ENCODE peak calls at places on chromosomes 12 and 14, in nine cellular contexts. One of them, this sample, is unnamed.

GRCh38 chr12:125519026-125519651 is 453.9 kb downstream of the AACS start:
- DNase-seq in SK-N-MC: no peak
- DNase-seq in suprapubic skin: no peak
- DNase-seq in GM23338: no peak
- DNase-seq in stomach: peak
- DNase-seq in GM12891: no peak
- DNase-seq in sigmoid colon: no peak
- DNase-seq in transverse colon: peak
- DNase-seq in HCT116: no peak
- DNase-seq in this sample: no peak

GRCh38 chr14:56378474-56378873 is 201.1 kb upstream of the TMEM260 start:
- DNase-seq in sigmoid colon: no peak
- DNase-seq in GM23338: no peak
- DNase-seq in suprapubic skin: no peak
- DNase-seq in transverse colon: no peak
- DNase-seq in SK-N-MC: no peak
- DNase-seq in GM12891: no peak
- DNase-seq in HCT116: no peak
- DNase-seq in stomach: no peak
- DNase-seq in this sample: no peak

GRCh38 chr12:14828896-14829295 is 14.4 kb downstream of the ART4 start:
- DNase-seq in SK-N-MC: no peak
- DNase-seq in sigmoid colon: no peak
- DNase-seq in suprapubic skin: no peak
- DNase-seq in HCT116: no peak
- DNase-seq in stomach: no peak
- DNase-seq in transverse colon: no peak
- DNase-seq in GM23338: peak
- DNase-seq in GM12891: no peak
- DNase-seq in this sample: no peak

GRCh38 chr12:127773520-127773919 is 493.4 kb upstream of the TMEM132C start:
- DNase-seq in GM12891: no peak
- DNase-seq in HCT116: no peak
- DNase-seq in GM23338: peak
- DNase-seq in SK-N-MC: no peak
- DNase-seq in stomach: no peak
- DNase-seq in transverse colon: no peak
- DNase-seq in sigmoid colon: no peak
- DNase-seq in suprapubic skin: no peak
- DNase-seq in this sample: no peak

GRCh38 chr12:26845984-26846383 is 13.0 kb upstream of the ITPR2 start:
- DNase-seq in transverse colon: no peak
- DNase-seq in GM12891: no peak
- DNase-seq in SK-N-MC: no peak
- DNase-seq in stomach: no peak
- DNase-seq in sigmoid colon: no peak
- DNase-seq in suprapubic skin: no peak
- DNase-seq in GM23338: no peak
- DNase-seq in HCT116: no peak
- DNase-seq in this sample: no peak

GRCh38 chr12:29889737-29890136 is 106.0 kb upstream of the TMTC1 start:
- DNase-seq in transverse colon: peak
- DNase-seq in SK-N-MC: no peak
- DNase-seq in stomach: peak
- DNase-seq in sigmoid colon: peak
- DNase-seq in GM23338: peak
- DNase-seq in GM12891: no peak
- DNase-seq in HCT116: peak
- DNase-seq in suprapubic skin: no peak
- DNase-seq in this sample: peak

GRCh38 chr12:1885082-1885596 is 33.3 kb downstream of the CACNA2D4 start:
- DNase-seq in sigmoid colon: no peak
- DNase-seq in suprapubic skin: no peak
- DNase-seq in SK-N-MC: no peak
- DNase-seq in stomach: no peak
- DNase-seq in GM12891: no peak
- DNase-seq in transverse colon: no peak
- DNase-seq in GM23338: no peak
- DNase-seq in HCT116: no peak
- DNase-seq in this sample: no peak

GRCh38 chr14:50658203-50658602 is 9.9 kb downstream of the SAV1 start:
- DNase-seq in GM12891: no peak
- DNase-seq in SK-N-MC: peak
- DNase-seq in transverse colon: no peak
- DNase-seq in suprapubic skin: no peak
- DNase-seq in HCT116: no peak
- DNase-seq in GM23338: peak
- DNase-seq in stomach: peak
- DNase-seq in sigmoid colon: no peak
- DNase-seq in this sample: no peak

GRCh38 chr14:29637406-29637805 is 290.2 kb downstream of the PRKD1 start:
- DNase-seq in stomach: peak
- DNase-seq in suprapubic skin: no peak
- DNase-seq in SK-N-MC: no peak
- DNase-seq in HCT116: no peak
- DNase-seq in transverse colon: no peak
- DNase-seq in GM12891: no peak
- DNase-seq in GM23338: no peak
- DNase-seq in sigmoid colon: no peak
- DNase-seq in this sample: peak

GRCh38 chr14:99271288-99271941 is 582 bp downstream of the BCL11B start:
- DNase-seq in SK-N-MC: no peak
- DNase-seq in HCT116: no peak
- DNase-seq in stomach: no peak
- DNase-seq in suprapubic skin: peak
- DNase-seq in sigmoid colon: no peak
- DNase-seq in transverse colon: no peak
- DNase-seq in GM23338: no peak
- DNase-seq in GM12891: no peak
- DNase-seq in this sample: no peak

GRCh38 chr12:52356762-52357580 is 10.3 kb downstream of the KRT85 start:
- DNase-seq in SK-N-MC: no peak
- DNase-seq in sigmoid colon: no peak
- DNase-seq in stomach: no peak
- DNase-seq in HCT116: no peak
- DNase-seq in transverse colon: no peak
- DNase-seq in GM12891: no peak
- DNase-seq in suprapubic skin: peak
- DNase-seq in GM23338: no peak
- DNase-seq in this sample: no peak

GRCh38 chr12:12592930-12593329 is 18.7 kb upstream of the CREBL2 start:
- DNase-seq in suprapubic skin: no peak
- DNase-seq in transverse colon: no peak
- DNase-seq in HCT116: no peak
- DNase-seq in stomach: no peak
- DNase-seq in SK-N-MC: no peak
- DNase-seq in sigmoid colon: no peak
- DNase-seq in GM23338: no peak
- DNase-seq in GM12891: no peak
- DNase-seq in this sample: no peak

GRCh38 chr12:106915635-106916026 is 40.1 kb upstream of the TMEM263 start:
- DNase-seq in SK-N-MC: no peak
- DNase-seq in GM23338: no peak
- DNase-seq in HCT116: no peak
- DNase-seq in GM12891: no peak
- DNase-seq in stomach: no peak
- DNase-seq in sigmoid colon: no peak
- DNase-seq in suprapubic skin: no peak
- DNase-seq in transverse colon: no peak
- DNase-seq in this sample: no peak

GRCh38 chr12:79203103-79203502 is 338.5 kb downstream of the SYT1 start:
- DNase-seq in HCT116: no peak
- DNase-seq in stomach: no peak
- DNase-seq in GM23338: no peak
- DNase-seq in suprapubic skin: no peak
- DNase-seq in sigmoid colon: no peak
- DNase-seq in transverse colon: no peak
- DNase-seq in SK-N-MC: no peak
- DNase-seq in GM12891: no peak
- DNase-seq in this sample: no peak

GRCh38 chr14:67882973-67883372 is 63.4 kb downstream of the RAD51B start:
- DNase-seq in GM23338: no peak
- DNase-seq in GM12891: no peak
- DNase-seq in transverse colon: no peak
- DNase-seq in stomach: no peak
- DNase-seq in sigmoid colon: no peak
- DNase-seq in SK-N-MC: no peak
- DNase-seq in suprapubic skin: no peak
- DNase-seq in HCT116: no peak
- DNase-seq in this sample: no peak

GRCh38 chr12:16524378-16524777 is 81.6 kb downstream of the LMO3 start:
- DNase-seq in GM23338: no peak
- DNase-seq in HCT116: peak
- DNase-seq in stomach: no peak
- DNase-seq in SK-N-MC: no peak
- DNase-seq in transverse colon: no peak
- DNase-seq in suprapubic skin: no peak
- DNase-seq in GM12891: no peak
- DNase-seq in sigmoid colon: no peak
- DNase-seq in this sample: no peak
- TF ChIP-seq POLR2AphosphoS5 in GM23338: no peak
- TF ChIP-seq POLR2AphosphoS5 in HCT116: no peak
- TF ChIP-seq POLR2AphosphoS5 in stomach: peak
- TF ChIP-seq POLR2AphosphoS5 in SK-N-MC: no peak
- TF ChIP-seq POLR2AphosphoS5 in transverse colon: no peak
- TF ChIP-seq POLR2AphosphoS5 in suprapubic skin: no peak
- TF ChIP-seq POLR2AphosphoS5 in GM12891: no peak
- TF ChIP-seq POLR2AphosphoS5 in sigmoid colon: no peak
- TF ChIP-seq POLR2AphosphoS5 in this sample: peak

DNA sequence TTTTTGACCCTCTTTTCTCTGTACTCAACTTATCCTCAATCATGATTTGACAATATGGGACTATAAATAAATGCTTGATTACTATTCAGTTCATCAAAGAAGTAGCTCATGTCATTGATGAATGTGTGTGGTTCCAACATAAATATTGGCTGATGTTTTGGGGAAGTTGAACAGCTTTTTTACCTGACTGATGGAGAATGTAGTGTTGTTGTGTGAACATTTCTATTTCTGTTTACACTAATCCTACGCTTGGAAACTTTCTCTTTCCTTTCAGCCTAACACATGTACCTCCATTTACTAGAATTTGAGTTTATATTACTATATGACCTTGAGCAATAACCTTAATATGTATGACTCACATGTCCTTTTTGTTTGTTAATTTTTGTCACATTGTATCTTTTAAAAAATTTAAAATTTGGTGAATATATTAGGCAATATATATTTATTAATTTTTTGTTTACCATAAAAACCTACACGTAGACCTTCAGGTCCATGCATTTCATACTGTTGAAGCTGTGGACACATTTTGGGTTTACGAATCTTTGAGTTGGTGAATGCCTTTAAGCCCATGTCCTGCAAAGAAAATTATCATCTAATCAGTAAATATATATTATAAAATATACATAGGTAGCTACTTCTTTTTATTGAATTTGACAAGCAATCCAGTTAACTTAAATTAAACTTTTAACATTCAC is 21.1 kb downstream of the A2M start:
- DNase-seq in stomach: no peak
- DNase-seq in transverse colon: no peak
- DNase-seq in suprapubic skin: no peak
- DNase-seq in HCT116: no peak
- DNase-seq in GM12891: no peak
- DNase-seq in GM23338: no peak
- DNase-seq in SK-N-MC: no peak
- DNase-seq in sigmoid colon: no peak
- DNase-seq in this sample: no peak
- TF ChIP-seq POLR2AphosphoS5 in stomach: no peak
- TF ChIP-seq POLR2AphosphoS5 in transverse colon: no peak
- TF ChIP-seq POLR2AphosphoS5 in suprapubic skin: no peak
- TF ChIP-seq POLR2AphosphoS5 in HCT116: no peak
- TF ChIP-seq POLR2AphosphoS5 in GM12891: no peak
- TF ChIP-seq POLR2AphosphoS5 in GM23338: no peak
- TF ChIP-seq POLR2AphosphoS5 in SK-N-MC: no peak
- TF ChIP-seq POLR2AphosphoS5 in sigmoid colon: no peak
- TF ChIP-seq POLR2AphosphoS5 in this sample: no peak

GRCh38 chr12:58657175-58657574 is 263.1 kb downstream of the LRIG3 start:
- DNase-seq in GM23338: no peak
- DNase-seq in suprapubic skin: no peak
- DNase-seq in transverse colon: no peak
- DNase-seq in HCT116: no peak
- DNase-seq in SK-N-MC: no peak
- DNase-seq in GM12891: no peak
- DNase-seq in sigmoid colon: no peak
- DNase-seq in stomach: no peak
- DNase-seq in this sample: no peak
- TF ChIP-seq POLR2AphosphoS5 in GM23338: no peak
- TF ChIP-seq POLR2AphosphoS5 in suprapubic skin: no peak
- TF ChIP-seq POLR2AphosphoS5 in transverse colon: no peak
- TF ChIP-seq POLR2AphosphoS5 in HCT116: no peak
- TF ChIP-seq POLR2AphosphoS5 in SK-N-MC: no peak
- TF ChIP-seq POLR2AphosphoS5 in GM12891: no peak
- TF ChIP-seq POLR2AphosphoS5 in sigmoid colon: no peak
- TF ChIP-seq POLR2AphosphoS5 in stomach: no peak
- TF ChIP-seq POLR2AphosphoS5 in this sample: no peak

DNA sequence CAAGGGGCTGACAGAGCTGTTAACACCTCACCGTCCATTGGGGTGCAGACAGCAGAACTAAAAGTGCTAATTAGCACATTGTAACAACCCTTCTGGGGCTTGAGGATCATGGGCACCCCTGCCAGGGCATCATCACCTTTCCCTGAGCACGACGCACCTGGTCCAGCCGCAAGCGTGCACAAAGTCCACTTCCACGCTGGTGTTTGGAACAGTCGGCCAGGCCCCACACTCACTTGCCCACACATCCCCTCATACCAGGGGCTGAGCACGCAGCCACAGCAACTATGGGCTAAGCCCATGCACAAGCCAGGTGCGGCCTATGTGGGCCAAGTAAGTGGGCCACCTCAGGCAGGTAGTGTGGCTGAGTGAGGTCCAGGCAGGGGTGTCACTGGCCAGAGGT is 148.7 kb downstream of the CCDC59 start:
- DNase-seq in stomach: no peak
- DNase-seq in transverse colon: no peak
- DNase-seq in SK-N-MC: no peak
- DNase-seq in GM12891: no peak
- DNase-seq in HCT116: no peak
- DNase-seq in suprapubic skin: no peak
- DNase-seq in GM23338: no peak
- DNase-seq in sigmoid colon: no peak
- DNase-seq in this sample: no peak
- TF ChIP-seq POLR2AphosphoS5 in stomach: no peak
- TF ChIP-seq POLR2AphosphoS5 in transverse colon: no peak
- TF ChIP-seq POLR2AphosphoS5 in SK-N-MC: no peak
- TF ChIP-seq POLR2AphosphoS5 in GM12891: no peak
- TF ChIP-seq POLR2AphosphoS5 in HCT116: no peak
- TF ChIP-seq POLR2AphosphoS5 in suprapubic skin: no peak
- TF ChIP-seq POLR2AphosphoS5 in GM23338: no peak
- TF ChIP-seq POLR2AphosphoS5 in sigmoid colon: no peak
- TF ChIP-seq POLR2AphosphoS5 in this sample: no peak

GRCh38 chr12:93852067-93852466 is 174.9 kb downstream of the CRADD start:
- DNase-seq in HCT116: no peak
- DNase-seq in sigmoid colon: no peak
- DNase-seq in GM23338: no peak
- DNase-seq in GM12891: no peak
- DNase-seq in transverse colon: no peak
- DNase-seq in suprapubic skin: no peak
- DNase-seq in stomach: no peak
- DNase-seq in SK-N-MC: no peak
- DNase-seq in this sample: no peak
- TF ChIP-seq POLR2AphosphoS5 in HCT116: no peak
- TF ChIP-seq POLR2AphosphoS5 in sigmoid colon: no peak
- TF ChIP-seq POLR2AphosphoS5 in GM23338: no peak
- TF ChIP-seq POLR2AphosphoS5 in GM12891: no peak
- TF ChIP-seq POLR2AphosphoS5 in transverse colon: no peak
- TF ChIP-seq POLR2AphosphoS5 in suprapubic skin: no peak
- TF ChIP-seq POLR2AphosphoS5 in stomach: no peak
- TF ChIP-seq POLR2AphosphoS5 in SK-N-MC: no peak
- TF ChIP-seq POLR2AphosphoS5 in this sample: no peak